ENCODE peak calls at places on chromosome 11, in four cellular contexts. L is COR-L47; Q is activated effector memory CD4-positive, alpha-beta T cell treated with anti-CD3 and anti-CD28 coated beads, Interleukin-2, amount 50 U/mL, for 16 hours; R is amniotic stem cell. K is an unnamed sample.

GRCh38 chr11:126405906-126406305 is 50.4 kb downstream of the ST3GAL4 start:
- DNase-seq in L (peak; percentile 44), Q (no peak), R (no peak), K (no peak)

GRCh38 chr11:1234054-1234720 is 11.3 kb downstream of the MUC5B start:
- DNase-seq in L (no peak), Q (peak; percentile 54), R (no peak), K (peak; percentile 77)

GRCh38 chr11:2390091-2390870 is 10.3 kb upstream of the TSSC4 start:
- DNase-seq in L (no peak), Q (no peak), R (no peak), K (no peak)

GRCh38 chr11:58070585-58070984 is 39.8 kb downstream of the OR6Q1 start:
- DNase-seq in L (no peak), Q (no peak), R (no peak), K (no peak)

GRCh38 chr11:112655386-112655785 is 305.8 kb upstream of the NCAM1 start:
- DNase-seq in L (no peak), Q (no peak), R (no peak), K (peak; percentile 86)

GRCh38 chr11:66312549-66313320 is 4.1 kb downstream of the CD248 start:
- DNase-seq in L (peak; percentile 86), Q (peak; percentile 98), R (peak; percentile 99), K (peak; percentile 98)

GRCh38 chr11:14537134-14537599 is 17.0 kb upstream of the PSMA1 start:
- DNase-seq in L (peak; percentile 9), Q (peak; percentile 65), R (no peak), K (no peak)

GRCh38 chr11:100574894-100575769 is 112.0 kb upstream of the ARHGAP42 start:
- DNase-seq in L (peak; percentile 59), Q (no peak), R (peak; percentile 16), K (no peak)

GRCh38 chr11:62186195-62186594 is 3.8 kb upstream of the SCGB1D1 start:
- DNase-seq in L (no peak), Q (no peak), R (no peak), K (peak; percentile 19)

GRCh38 chr11:98423933-98424332 is 596.8 kb upstream of the CNTN5 start:
- DNase-seq in L (no peak), Q (no peak), R (no peak), K (no peak)

GRCh38 chr11:60390389-60390788 is 5.9 kb upstream of the MS4A14 start:
- DNase-seq in L (no peak), Q (no peak), R (no peak), K (no peak)

GRCh38 chr11:134536677-134537076 is 124.6 kb upstream of the B3GAT1 start:
- DNase-seq in L (no peak), Q (no peak), R (no peak), K (no peak)

GRCh38 chr11:122209619-122210377 is 93.8 kb upstream of the BLID start:
- DNase-seq in L (no peak), Q (no peak), R (no peak), K (no peak)

GRCh38 chr11:112795142-112795815 is 165.9 kb upstream of the NCAM1 start:
- DNase-seq in L (no peak), Q (no peak), R (no peak), K (no peak)

GRCh38 chr11:29162490-29162889 is 854.3 kb downstream of the KCNA4 start:
- DNase-seq in L (no peak), Q (no peak), R (no peak), K (no peak)

GRCh38 chr11:61760946-61761345 is 8.5 kb downstream of the MYRF start:
- DNase-seq in L (no peak), Q (no peak), R (no peak), K (no peak)

GRCh38 chr11:660681-661444 is 23.8 kb downstream of the DRD4 start:
- DNase-seq in L (no peak), Q (no peak), R (no peak), K (no peak)

GRCh38 chr11:29318134-29318845 is 698.5 kb downstream of the KCNA4 start:
- DNase-seq in L (no peak), Q (no peak), R (no peak), K (no peak)

GRCh38 chr11:73410627-73411026 is 34.4 kb downstream of the RELT start:
- DNase-seq in L (no peak), Q (no peak), R (no peak), K (no peak)

GRCh38 chr11:117231637-117232021 is 244 bp downstream of the PCSK7 start:
- DNase-seq in L (no peak), Q (no peak), R (no peak), K (no peak)

GRCh38 chr11:15972838-15973237 is 383.5 kb downstream of the SOX6 start:
- DNase-seq in L (no peak), Q (no peak), R (no peak), K (no peak)

K was measured in cardiac septum.